ENCODE peak calls at places on chromosomes 1 and 21, in four cellular contexts. U is stimulated activated CD8-positive, alpha-beta memory T cell treated with anti-CD3 and anti-CD28 coated beads, Interleukin-2, amount 100 ng/mL, for 48 hours; L is kidney tubule cell; H is T follicular helper cell. X is an unnamed sample.

GRCh38 chr1:43152866-43153265 is 19.2 kb downstream of the EBNA1BP2 start:
- DNase-seq in L (peak), H (no peak), U (no peak), X (peak)

GRCh38 chr1:171636141-171636540 is 14.1 kb downstream of the MYOCOS start:
- DNase-seq in H (no peak), U (no peak), L (no peak), X (no peak)

GRCh38 chr1:163055005-163055404 is 14.2 kb upstream of the RGS4 start:
- DNase-seq in U (no peak), L (no peak), H (no peak), X (no peak)

GRCh38 chr1:167670563-167670962 is 40.5 kb downstream of the RCSD1 start:
- DNase-seq in L (no peak), H (no peak), U (no peak), X (no peak)

GRCh38 chr1:21914468-21914867 is 22.6 kb downstream of the HSPG2 start:
- DNase-seq in U (no peak), L (no peak), H (no peak), X (no peak)

GRCh38 chr1:2041887-2042286 is 8.3 kb upstream of the PRKCZ start:
- DNase-seq in H (no peak), L (no peak), U (no peak), X (no peak)

GRCh38 chr1:78492376-78492950 is 1.7 kb downstream of the PTGFR start:
- DNase-seq in U (no peak), H (no peak), L (no peak), X (no peak)

GRCh38 chr1:162368451-162368850 is 8.2 kb downstream of the SPATA46 start:
- DNase-seq in L (no peak), H (no peak), U (no peak), X (no peak)

GRCh38 chr1:46770541-46770940 is 28.3 kb upstream of the CYP4B1 start:
- DNase-seq in L (no peak), U (no peak), H (no peak), X (peak)

GRCh38 chr1:221637641-221638041 is 104.2 kb downstream of the DUSP10 start:
- DNase-seq in U (no peak), L (peak), H (no peak), X (no peak)

GRCh38 chr1:5885471-5886139 is 106.6 kb downstream of the NPHP4 start:
- DNase-seq in H (no peak), L (no peak), U (no peak), X (no peak)

GRCh38 chr1:208149776-208150514 is 94.2 kb downstream of the PLXNA2 start:
- DNase-seq in U (no peak), H (no peak), L (peak), X (no peak)

GRCh38 chr1:205568135-205568468 is 63.6 kb downstream of the CDK18 start:
- DNase-seq in L (no peak), H (no peak), U (no peak), X (no peak)

GRCh38 chr21:32611471-32611997 is 643 bp downstream of the CFAP298 start:
- DNase-seq in U (peak), H (peak), L (peak), X (peak)

GRCh38 chr1:117735045-117735992 is 129.5 kb downstream of the TENT5C start:
- DNase-seq in L (peak), H (peak), U (no peak), X (peak)

GRCh38 chr1:44681905-44682900 is 7.7 kb downstream of the ARMH1 start:
- DNase-seq in L (no peak), U (no peak), H (no peak), X (no peak)

GRCh38 chr1:200837931-200838571 is 34.7 kb upstream of the GPR25 start:
- DNase-seq in H (no peak), U (no peak), L (peak), X (no peak)

GRCh38 chr1:207654320-207654719 is 9.4 kb downstream of the CR1L start:
- DNase-seq in H (no peak), U (no peak), L (no peak), X (no peak)

GRCh38 chr1:2298685-2299673 is 70.9 kb downstream of the SKI start:
- DNase-seq in L (no peak), U (no peak), H (no peak), X (peak)

GRCh38 chr1:10339815-10340214 is 59.0 kb upstream of the PGD start:
- DNase-seq in H (no peak), U (no peak), L (peak), X (peak)

GRCh38 chr1:160685266-160685665 is 26.4 kb downstream of the CD48 start:
- DNase-seq in H (no peak), U (no peak), L (no peak), X (no peak)

GRCh38 chr1:211610779-211611556 is 32.0 kb upstream of the SLC30A1 start:
- DNase-seq in U (no peak), L (peak), H (no peak), X (no peak)